ENCODE peak calls at places on chromosomes 16 and 17, in eight cellular contexts. Q is mammary epithelial cell, E is SK-N-SH, G is endodermal cell, B is MM.1S, K is colonic mucosa, V is fibroblast of lung, H is neural progenitor cell. N is an unnamed sample.

GRCh38 chr16:89669755-89670154 is 12.1 kb downstream of the SPATA33 start:
- DNase-seq in Q (no peak), B (no peak), E (no peak), H (no peak), K (no peak), V (no peak), G (no peak), N (no peak)

GRCh38 chr17:81176656-81177055 is 10.6 kb upstream of the AATK start:
- DNase-seq in K (no peak), E (no peak), Q (no peak), V (peak; percentile 14), G (no peak), B (no peak), H (no peak), N (no peak)

GRCh38 chr17:77451894-77452852 is 311.4 kb downstream of the SEC14L1 start:
- DNase-seq in Q (peak; percentile 62), G (peak; percentile 92), E (peak; percentile 93), H (peak; percentile 86), B (no peak), V (peak; percentile 80), K (peak; percentile 83), N (no peak)

GRCh38 chr17:45371414-45372324 is 54.8 kb upstream of the MAP3K14 start:
- DNase-seq in H (peak; percentile 92), V (peak; percentile 93), B (no peak), K (peak; percentile 71), Q (peak; percentile 96), G (peak; percentile 99), E (peak; percentile 78), N (peak; percentile 95)

GRCh38 chr16:19330801-19331484 is 45.4 kb downstream of the CLEC19A start:
- DNase-seq in H (no peak), E (no peak), G (no peak), B (no peak), K (no peak), Q (peak; percentile 57), V (peak; percentile 50), N (no peak)

GRCh38 chr16:58695368-58695767 is 10.8 kb upstream of the SLC38A7 start:
- DNase-seq in G (no peak), V (no peak), B (no peak), K (no peak), E (no peak), Q (no peak), H (no peak), N (no peak)

GRCh38 chr16:3902731-3903130 is 22.2 kb upstream of the CREBBP start:
- DNase-seq in H (no peak), V (no peak), E (no peak), Q (no peak), K (no peak), B (no peak), G (no peak), N (no peak)

GRCh38 chr17:16661217-16661616 is 7.6 kb upstream of the ZNF624 start:
- DNase-seq in E (no peak), V (peak; percentile 14), G (no peak), H (no peak), K (no peak), Q (no peak), B (no peak), N (no peak)

GRCh38 chr16:58022601-58023371 is 2.8 kb upstream of the MMP15 start:
- DNase-seq in K (peak; percentile 77), E (peak; percentile 78), H (no peak), G (no peak), Q (peak; percentile 30), B (no peak), V (peak; percentile 77), N (peak; percentile 84)

GRCh38 chr17:9647014-9647413 is 1.7 kb downstream of the USP43 start:
- DNase-seq in G (peak; percentile 81), V (no peak), E (no peak), H (peak; percentile 54), Q (peak; percentile 70), K (no peak), B (no peak), N (no peak)

GRCh38 chr16:89602273-89602951 is 11.0 kb upstream of the DPEP1 start:
- DNase-seq in G (peak; percentile 87), H (peak; percentile 88), Q (peak; percentile 86), V (peak; percentile 80), E (peak; percentile 72), K (no peak), B (no peak), N (no peak)

GRCh38 chr17:68383443-68384321 is 73.6 kb downstream of the WIPI1 start:
- DNase-seq in H (no peak), V (peak; percentile 94), E (no peak), Q (peak; percentile 14), B (no peak), G (peak; percentile 36), K (no peak), N (no peak)

GRCh38 chr16:626787-627457 is 3.9 kb upstream of the WFIKKN1 start:
- DNase-seq in V (peak; percentile 97), Q (peak; percentile 82), K (no peak), B (no peak), E (no peak), G (no peak), H (no peak), N (no peak)

GRCh38 chr16:626174-626765 is 4.5 kb upstream of the WFIKKN1 start:
- DNase-seq in E (no peak), V (no peak), G (no peak), B (no peak), K (no peak), Q (no peak), H (no peak), N (no peak)

GRCh38 chr16:625402-626173 is 5.2 kb upstream of the WFIKKN1 start:
- DNase-seq in B (no peak), Q (no peak), E (no peak), K (no peak), V (no peak), H (no peak), G (no peak), N (no peak)

GRCh38 chr16:622920-623280 is 7.9 kb upstream of the WFIKKN1 start:
- DNase-seq in H (no peak), Q (no peak), G (no peak), B (no peak), E (no peak), K (no peak), V (no peak), N (no peak)

GRCh38 chr16:624522-625401 is 6.0 kb upstream of the WFIKKN1 start:
- DNase-seq in E (peak; percentile 43), B (no peak), K (no peak), Q (no peak), V (no peak), H (no peak), G (no peak), N (no peak)
- H3K4me1 ChIP-seq in E (peaks cover 23% of the 10 kb centered on the region), B (no peaks in the 10 kb centered on the region), K (no peaks in the 10 kb centered on the region), Q (peaks cover 37% of the 10 kb centered on the region), V (peaks cover 8% of the 10 kb centered on the region), H (peaks cover 15% of the 10 kb centered on the region), G (peaks cover under 1% of the 10 kb centered on the region), N (peaks cover 6% of the 10 kb centered on the region)

GRCh38 chr16:84182104-84182503 is 4.8 kb downstream of the TAF1C start:
- DNase-seq in Q (no peak), H (no peak), B (no peak), V (no peak), K (no peak), G (peak; percentile 24), E (no peak), N (no peak)
- H3K9ac ChIP-seq in Q (no peak overlapping the region), H (no peak overlapping the region), B (no peak overlapping the region), V (no peak overlapping the region), K (no peak overlapping the region), G (no peak overlapping the region), E (no peak overlapping the region), N (no peak overlapping the region)

GRCh38 chr17:76405967-76406647 is 21.7 kb downstream of the SPHK1 start:
- DNase-seq in K (peak; percentile 41), V (peak; percentile 19), H (no peak), G (no peak), B (no peak), E (peak; percentile 92), Q (no peak), N (peak; percentile 73)

GRCh38 chr17:76402711-76403110 is 18.3 kb downstream of the SPHK1 start:
- DNase-seq in G (no peak), E (no peak), H (no peak), V (no peak), Q (no peak), K (no peak), B (no peak), N (peak; percentile 36)

GRCh38 chr17:76405607-76405966 is 21.2 kb downstream of the SPHK1 start:
- DNase-seq in Q (no peak), K (no peak), G (no peak), V (no peak), E (no peak), H (no peak), B (no peak), N (peak; percentile 47)

GRCh38 chr17:76404256-76404655 is 19.8 kb downstream of the SPHK1 start:
- DNase-seq in Q (no peak), B (no peak), K (no peak), G (no peak), V (no peak), E (no peak), H (no peak), N (peak; percentile 10)

GRCh38 chr17:76404976-76405563 is 20.7 kb downstream of the SPHK1 start:
- DNase-seq in V (peak; percentile 68), E (no peak), B (no peak), Q (no peak), H (no peak), K (no peak), G (no peak), N (peak; percentile 88)
- H3K27ac ChIP-seq in V (no peak overlapping the region), E (no peak overlapping the region), B (no peak overlapping the region), Q (no peak overlapping the region), H (no peak overlapping the region), K (no peak overlapping the region), G (no peak overlapping the region), N (no peak overlapping the region)

GRCh38 chr17:38897671-38898290 is 27.6 kb upstream of the LASP1NB start:
- DNase-seq in E (no peak), G (no peak), K (no peak), H (peak; percentile 2), Q (no peak), V (no peak), B (no peak), N (no peak)

GRCh38 chr17:38897176-38897575 is 27.3 kb downstream of the LASP1 start:
- DNase-seq in Q (no peak), K (no peak), V (no peak), E (no peak), H (no peak), G (no peak), B (no peak), N (no peak)

GRCh38 chr17:38898291-38898679 is 27.1 kb upstream of the LASP1NB start:
- DNase-seq in H (no peak), G (no peak), V (no peak), Q (no peak), K (peak; percentile 67), E (no peak), B (peak; percentile 58), N (no peak)

GRCh38 chr17:38894276-38894675 is 24.4 kb downstream of the LASP1 start:
- DNase-seq in H (no peak), Q (no peak), B (no peak), V (no peak), K (no peak), G (no peak), E (no peak), N (no peak)

DNA sequence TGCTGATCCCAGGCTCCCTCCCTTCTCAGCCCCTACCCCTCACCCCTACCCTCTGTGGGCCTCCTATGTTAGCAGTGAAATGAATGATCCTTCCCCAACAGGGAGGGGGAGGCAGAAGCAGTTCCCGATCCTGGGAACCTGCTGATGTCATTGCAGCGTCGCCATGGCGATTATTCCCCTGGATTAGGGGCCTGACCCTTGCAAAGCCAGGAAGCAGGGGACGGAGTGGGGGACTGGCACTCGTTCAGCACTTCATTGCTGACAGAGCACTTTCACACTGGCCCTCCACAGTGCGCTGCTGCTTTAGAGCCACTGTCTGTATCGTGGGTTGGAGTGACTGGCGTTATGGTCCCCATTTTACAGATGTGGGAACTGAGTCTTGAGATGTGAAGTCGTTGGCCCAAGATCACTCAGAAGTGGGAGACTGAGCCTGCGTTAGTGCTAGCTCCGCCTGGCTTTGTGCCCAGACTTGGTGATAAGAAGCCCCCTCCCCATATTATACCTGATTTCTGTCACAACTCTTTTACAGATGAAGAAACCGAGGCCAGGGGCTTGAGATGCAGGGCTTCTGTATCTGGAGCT is 26.6 kb downstream of the LASP1 start:
- DNase-seq in V (no peak), Q (no peak), B (no peak), E (no peak), K (no peak), G (peak; percentile 76), H (peak; percentile 89), N (no peak)
- H3K4me1 ChIP-seq in V (peaks cover 45% of the 10 kb centered on the region), Q (peaks cover 24% of the 10 kb centered on the region), B (peaks cover 33% of the 10 kb centered on the region), E (peaks cover 38% of the 10 kb centered on the region), K (peaks cover 37% of the 10 kb centered on the region), G (peaks cover 4% of the 10 kb centered on the region), H (peaks cover 47% of the 10 kb centered on the region), N (peaks cover 42% of the 10 kb centered on the region)

N was measured in kidney.